ENCODE peak calls at places on chromosomes 7 and 10, in five cellular contexts. One of them, this sample, is unnamed.

GRCh38 chr7:76358478-76359110 is at the start of gene YWHAG:
- DNase-seq in AG04450: peak
- DNase-seq in CD4-positive, CD25-positive, alpha-beta regulatory T cell: peak
- DNase-seq in substantia nigra: peak
- DNase-seq in mesendoderm: peak
- DNase-seq in this sample: peak

GRCh38 chr10:123043409-123043925 is 34.7 kb downstream of the ACADSB start:
- DNase-seq in substantia nigra: peak
- DNase-seq in CD4-positive, CD25-positive, alpha-beta regulatory T cell: peak
- DNase-seq in mesendoderm: peak
- DNase-seq in AG04450: peak
- DNase-seq in this sample: no peak

GRCh38 chr10:110458583-110458920 is 39.2 kb upstream of the DUSP5 start:
- DNase-seq in AG04450: no peak
- DNase-seq in substantia nigra: no peak
- DNase-seq in CD4-positive, CD25-positive, alpha-beta regulatory T cell: no peak
- DNase-seq in mesendoderm: no peak
- DNase-seq in this sample: peak

GRCh38 chr10:131698232-131698631 is 202.6 kb upstream of the PPP2R2D start:
- DNase-seq in CD4-positive, CD25-positive, alpha-beta regulatory T cell: no peak
- DNase-seq in substantia nigra: no peak
- DNase-seq in mesendoderm: no peak
- DNase-seq in AG04450: no peak
- DNase-seq in this sample: no peak

GRCh38 chr10:103592186-103593021 is 98.9 kb downstream of the NEURL1 start:
- DNase-seq in substantia nigra: no peak
- DNase-seq in mesendoderm: peak
- DNase-seq in AG04450: no peak
- DNase-seq in CD4-positive, CD25-positive, alpha-beta regulatory T cell: peak
- DNase-seq in this sample: no peak

GRCh38 chr7:157769016-157769869 is 432.4 kb downstream of the DNAJB6 start:
- DNase-seq in mesendoderm: peak
- DNase-seq in AG04450: no peak
- DNase-seq in substantia nigra: no peak
- DNase-seq in CD4-positive, CD25-positive, alpha-beta regulatory T cell: no peak
- DNase-seq in this sample: no peak

GRCh38 chr10:128576916-128577670 is 450.9 kb upstream of the MKI67 start:
- DNase-seq in CD4-positive, CD25-positive, alpha-beta regulatory T cell: no peak
- DNase-seq in substantia nigra: no peak
- DNase-seq in AG04450: no peak
- DNase-seq in mesendoderm: peak
- DNase-seq in this sample: no peak

GRCh38 chr7:15755061-15755460 is 68.6 kb upstream of the MEOX2 start:
- DNase-seq in AG04450: no peak
- DNase-seq in substantia nigra: no peak
- DNase-seq in CD4-positive, CD25-positive, alpha-beta regulatory T cell: no peak
- DNase-seq in mesendoderm: no peak
- DNase-seq in this sample: no peak

GRCh38 chr10:31146496-31147219 is 115.0 kb upstream of the ZNF438 start:
- DNase-seq in substantia nigra: no peak
- DNase-seq in CD4-positive, CD25-positive, alpha-beta regulatory T cell: no peak
- DNase-seq in AG04450: peak
- DNase-seq in mesendoderm: peak
- DNase-seq in this sample: peak

GRCh38 chr10:74418285-74418872 is 267.4 kb downstream of the ADK start:
- DNase-seq in mesendoderm: peak
- DNase-seq in CD4-positive, CD25-positive, alpha-beta regulatory T cell: no peak
- DNase-seq in AG04450: no peak
- DNase-seq in substantia nigra: no peak
- DNase-seq in this sample: no peak

GRCh38 chr7:124784879-124785818 is 19.6 kb upstream of the GPR37 start:
- DNase-seq in substantia nigra: peak
- DNase-seq in mesendoderm: peak
- DNase-seq in AG04450: peak
- DNase-seq in CD4-positive, CD25-positive, alpha-beta regulatory T cell: peak
- DNase-seq in this sample: no peak

GRCh38 chr10:43211030-43211429 is 55.8 kb downstream of the RASGEF1A start:
- DNase-seq in AG04450: no peak
- DNase-seq in CD4-positive, CD25-positive, alpha-beta regulatory T cell: no peak
- DNase-seq in mesendoderm: no peak
- DNase-seq in substantia nigra: no peak
- DNase-seq in this sample: no peak

GRCh38 chr7:32481921-32482320 is 8.3 kb downstream of the LSM5 start:
- DNase-seq in AG04450: no peak
- DNase-seq in CD4-positive, CD25-positive, alpha-beta regulatory T cell: no peak
- DNase-seq in mesendoderm: no peak
- DNase-seq in substantia nigra: no peak
- DNase-seq in this sample: no peak

GRCh38 chr7:24172859-24173258 is 111.1 kb upstream of the NPY start:
- DNase-seq in substantia nigra: no peak
- DNase-seq in CD4-positive, CD25-positive, alpha-beta regulatory T cell: no peak
- DNase-seq in AG04450: no peak
- DNase-seq in mesendoderm: peak
- DNase-seq in this sample: no peak

GRCh38 chr7:127741764-127742375 is 89.9 kb downstream of the SND1 start:
- DNase-seq in AG04450: no peak
- DNase-seq in substantia nigra: no peak
- DNase-seq in mesendoderm: no peak
- DNase-seq in CD4-positive, CD25-positive, alpha-beta regulatory T cell: no peak
- DNase-seq in this sample: no peak

GRCh38 chr10:107163904-107164861 is at the start of gene SORCS1:
- DNase-seq in AG04450: no peak
- DNase-seq in CD4-positive, CD25-positive, alpha-beta regulatory T cell: no peak
- DNase-seq in substantia nigra: no peak
- DNase-seq in mesendoderm: peak
- DNase-seq in this sample: no peak

GRCh38 chr7:142867398-142868187 is 12.7 kb downstream of the EPHB6 start:
- DNase-seq in mesendoderm: no peak
- DNase-seq in substantia nigra: no peak
- DNase-seq in CD4-positive, CD25-positive, alpha-beta regulatory T cell: no peak
- DNase-seq in AG04450: no peak
- DNase-seq in this sample: no peak

GRCh38 chr7:1742555-1743303 is 72.7 kb downstream of the ELFN1 start:
- DNase-seq in mesendoderm: no peak
- DNase-seq in AG04450: no peak
- DNase-seq in substantia nigra: no peak
- DNase-seq in CD4-positive, CD25-positive, alpha-beta regulatory T cell: peak
- DNase-seq in this sample: peak

GRCh38 chr10:84452006-84452405 is 123.6 kb downstream of the CCSER2 start:
- DNase-seq in mesendoderm: peak
- DNase-seq in substantia nigra: no peak
- DNase-seq in CD4-positive, CD25-positive, alpha-beta regulatory T cell: no peak
- DNase-seq in AG04450: no peak
- DNase-seq in this sample: no peak

GRCh38 chr7:1189986-1190772 is 30.2 kb upstream of the ZFAND2A start:
- DNase-seq in AG04450: no peak
- DNase-seq in mesendoderm: no peak
- DNase-seq in substantia nigra: no peak
- DNase-seq in CD4-positive, CD25-positive, alpha-beta regulatory T cell: no peak
- DNase-seq in this sample: no peak

GRCh38 chr10:78543749-78544446 is 510.2 kb downstream of the RPS24 start:
- DNase-seq in CD4-positive, CD25-positive, alpha-beta regulatory T cell: no peak
- DNase-seq in substantia nigra: no peak
- DNase-seq in mesendoderm: peak
- DNase-seq in AG04450: peak
- DNase-seq in this sample: peak

GRCh38 chr7:4740796-4741195 is 34.6 kb upstream of the AP5Z1 start:
- DNase-seq in AG04450: no peak
- DNase-seq in substantia nigra: no peak
- DNase-seq in mesendoderm: no peak
- DNase-seq in CD4-positive, CD25-positive, alpha-beta regulatory T cell: no peak
- DNase-seq in this sample: no peak

GRCh38 chr7:4745265-4745919 is 30.0 kb upstream of the AP5Z1 start:
- DNase-seq in substantia nigra: no peak
- DNase-seq in mesendoderm: no peak
- DNase-seq in CD4-positive, CD25-positive, alpha-beta regulatory T cell: peak
- DNase-seq in AG04450: no peak
- DNase-seq in this sample: no peak

GRCh38 chr7:4742051-4742573 is 33.3 kb upstream of the AP5Z1 start:
- DNase-seq in mesendoderm: no peak
- DNase-seq in AG04450: no peak
- DNase-seq in substantia nigra: peak
- DNase-seq in CD4-positive, CD25-positive, alpha-beta regulatory T cell: no peak
- DNase-seq in this sample: no peak

GRCh38 chr7:4744391-4745264 is 30.8 kb upstream of the AP5Z1 start:
- DNase-seq in mesendoderm: peak
- DNase-seq in CD4-positive, CD25-positive, alpha-beta regulatory T cell: peak
- DNase-seq in substantia nigra: peak
- DNase-seq in AG04450: peak
- DNase-seq in this sample: peak

GRCh38 chr7:4742852-4743251 is 32.6 kb upstream of the AP5Z1 start:
- DNase-seq in CD4-positive, CD25-positive, alpha-beta regulatory T cell: no peak
- DNase-seq in mesendoderm: no peak
- DNase-seq in AG04450: no peak
- DNase-seq in substantia nigra: no peak
- DNase-seq in this sample: no peak
- H3K27ac ChIP-seq in CD4-positive, CD25-positive, alpha-beta regulatory T cell: no peak
- H3K27ac ChIP-seq in mesendoderm: no peak
- H3K27ac ChIP-seq in AG04450: no peak
- H3K27ac ChIP-seq in substantia nigra: peak
- H3K27ac ChIP-seq in this sample: no peak

GRCh38 chr10:28892818-28893547 is 215.7 kb downstream of the BAMBI start:
- DNase-seq in mesendoderm: no peak
- DNase-seq in AG04450: peak
- DNase-seq in substantia nigra: no peak
- DNase-seq in CD4-positive, CD25-positive, alpha-beta regulatory T cell: no peak
- DNase-seq in this sample: no peak

GRCh38 chr10:28890121-28890950 is 213.0 kb downstream of the BAMBI start:
- DNase-seq in substantia nigra: no peak
- DNase-seq in AG04450: no peak
- DNase-seq in mesendoderm: peak
- DNase-seq in CD4-positive, CD25-positive, alpha-beta regulatory T cell: no peak
- DNase-seq in this sample: no peak

DNA sequence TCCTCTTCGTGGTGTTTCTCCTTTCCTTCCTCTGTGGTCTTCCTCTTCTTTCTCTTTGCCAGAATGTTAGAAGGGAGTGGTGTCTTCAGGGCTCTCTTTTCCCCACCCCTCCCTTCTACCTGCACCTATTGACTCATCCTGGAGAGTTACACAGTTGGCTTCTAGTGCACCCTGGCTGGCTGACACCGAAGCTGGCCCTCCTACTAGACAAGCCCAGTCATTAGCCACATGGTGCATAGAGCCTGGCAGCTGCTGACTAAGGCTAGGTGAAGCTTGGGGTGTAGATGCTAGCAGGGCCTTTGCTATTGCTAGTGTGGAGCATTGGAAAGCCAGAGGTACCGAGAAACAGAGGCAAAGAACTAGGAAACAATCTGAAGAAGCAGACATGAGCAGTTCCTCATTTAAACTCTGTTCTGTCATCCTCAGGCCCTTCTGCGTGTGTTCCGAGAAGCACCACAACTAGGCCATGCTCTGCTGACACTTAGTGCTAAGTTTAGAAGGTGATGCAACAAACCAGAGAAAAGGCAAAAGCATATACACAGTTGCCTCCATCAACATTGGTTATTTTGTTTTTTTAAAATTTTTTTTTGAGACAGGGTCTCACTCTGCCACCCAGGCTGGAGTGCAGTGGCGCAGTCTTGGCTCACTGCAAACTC is 213.9 kb downstream of the BAMBI start:
- DNase-seq in mesendoderm: no peak
- DNase-seq in AG04450: no peak
- DNase-seq in substantia nigra: no peak
- DNase-seq in CD4-positive, CD25-positive, alpha-beta regulatory T cell: no peak
- DNase-seq in this sample: no peak
- H3K27ac ChIP-seq in mesendoderm: no peak
- H3K27ac ChIP-seq in AG04450: no peak
- H3K27ac ChIP-seq in substantia nigra: no peak
- H3K27ac ChIP-seq in CD4-positive, CD25-positive, alpha-beta regulatory T cell: no peak
- H3K27ac ChIP-seq in this sample: no peak

GRCh38 chr10:124545346-124545745 is 83.7 kb downstream of the LHPP start:
- DNase-seq in substantia nigra: no peak
- DNase-seq in CD4-positive, CD25-positive, alpha-beta regulatory T cell: no peak
- DNase-seq in AG04450: no peak
- DNase-seq in mesendoderm: no peak
- DNase-seq in this sample: no peak

GRCh38 chr10:124543971-124544370 is 82.3 kb downstream of the LHPP start:
- DNase-seq in AG04450: no peak
- DNase-seq in mesendoderm: no peak
- DNase-seq in substantia nigra: no peak
- DNase-seq in CD4-positive, CD25-positive, alpha-beta regulatory T cell: no peak
- DNase-seq in this sample: no peak

GRCh38 chr10:124543146-124543545 is 81.5 kb downstream of the LHPP start:
- DNase-seq in CD4-positive, CD25-positive, alpha-beta regulatory T cell: no peak
- DNase-seq in substantia nigra: no peak
- DNase-seq in mesendoderm: no peak
- DNase-seq in AG04450: no peak
- DNase-seq in this sample: no peak

GRCh38 chr10:124545756-124546369 is 84.2 kb downstream of the LHPP start:
- DNase-seq in mesendoderm: no peak
- DNase-seq in CD4-positive, CD25-positive, alpha-beta regulatory T cell: no peak
- DNase-seq in substantia nigra: no peak
- DNase-seq in AG04450: no peak
- DNase-seq in this sample: no peak

DNA sequence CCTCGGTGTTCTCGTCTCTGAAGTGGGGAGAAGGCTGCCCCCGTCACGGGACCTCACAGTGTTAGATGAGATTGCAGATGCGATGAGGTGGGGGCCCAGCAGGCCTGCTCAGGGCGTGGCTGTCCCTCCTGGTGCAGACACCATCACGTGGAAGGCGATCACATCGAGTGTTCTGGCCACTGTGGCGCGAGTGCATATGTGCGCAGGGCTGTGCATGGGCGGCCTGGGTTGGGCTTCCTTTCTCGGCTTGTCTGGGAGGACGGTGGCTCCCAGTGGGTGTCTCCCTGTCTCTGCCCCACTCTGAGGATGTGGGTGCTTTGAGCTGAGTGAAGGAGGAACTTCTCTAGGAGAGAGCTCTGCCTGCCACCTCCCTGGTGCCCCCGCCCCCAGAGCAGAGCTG is 83.1 kb downstream of the LHPP start:
- DNase-seq in CD4-positive, CD25-positive, alpha-beta regulatory T cell: no peak
- DNase-seq in mesendoderm: no peak
- DNase-seq in AG04450: no peak
- DNase-seq in substantia nigra: no peak
- DNase-seq in this sample: no peak
- H3K27ac ChIP-seq in CD4-positive, CD25-positive, alpha-beta regulatory T cell: no peak
- H3K27ac ChIP-seq in mesendoderm: no peak
- H3K27ac ChIP-seq in AG04450: no peak
- H3K27ac ChIP-seq in substantia nigra: no peak
- H3K27ac ChIP-seq in this sample: no peak

GRCh38 chr7:150401861-150402631 is 22.9 kb downstream of the ZNF775 start:
- DNase-seq in CD4-positive, CD25-positive, alpha-beta regulatory T cell: no peak
- DNase-seq in substantia nigra: no peak
- DNase-seq in mesendoderm: peak
- DNase-seq in AG04450: no peak
- DNase-seq in this sample: peak
- H3K27ac ChIP-seq in CD4-positive, CD25-positive, alpha-beta regulatory T cell: no peak
- H3K27ac ChIP-seq in substantia nigra: no peak
- H3K27ac ChIP-seq in mesendoderm: peak
- H3K27ac ChIP-seq in AG04450: no peak
- H3K27ac ChIP-seq in this sample: no peak

GRCh38 chr7:83611776-83612175 is 37.2 kb downstream of the SEMA3E start:
- DNase-seq in AG04450: no peak
- DNase-seq in mesendoderm: no peak
- DNase-seq in CD4-positive, CD25-positive, alpha-beta regulatory T cell: no peak
- DNase-seq in substantia nigra: no peak
- DNase-seq in this sample: no peak
- H3K27ac ChIP-seq in AG04450: no peak
- H3K27ac ChIP-seq in mesendoderm: no peak
- H3K27ac ChIP-seq in CD4-positive, CD25-positive, alpha-beta regulatory T cell: no peak
- H3K27ac ChIP-seq in substantia nigra: no peak
- H3K27ac ChIP-seq in this sample: no peak